ENCODE peak calls at places on chromosomes 2 and 18, in nine cellular contexts. I, Q, E, R, Y, S, Z, M and N are unnamed samples.
A peak's percentile ranks its signal among the peaks of the same experiment; 100 is the strongest.

GRCh38 chr18:76013041-76013440 is 482.0 kb downstream of the ZNF516 start:
- DNase-seq in I (no peak), Q (no peak), E (no peak), R (no peak), Y (no peak), S (no peak), Z (no peak), M (no peak), N (no peak)

GRCh38 chr2:172909454-172909853 is 166.2 kb upstream of the MAP3K20 start:
- DNase-seq in I (no peak), Q (no peak), E (no peak), R (no peak), Y (no peak), S (no peak), Z (no peak), M (no peak), N (no peak)

GRCh38 chr2:120919771-120920437 is 184.2 kb downstream of the GLI2 start:
- DNase-seq in I (no peak), Q (no peak), E (no peak), R (no peak), Y (no peak), S (no peak), Z (no peak), M (no peak), N (peak; percentile 39)

GRCh38 chr2:226211439-226211838 is 588.2 kb downstream of the IRS1 start:
- DNase-seq in I (no peak), Q (peak; percentile 83), E (no peak), R (no peak), Y (no peak), S (no peak), Z (no peak), M (peak; percentile 68), N (peak; percentile 69)

GRCh38 chr18:63578357-63578958 is 8.7 kb upstream of the SERPINB13 start:
- DNase-seq in I (no peak), Q (peak; percentile 33), E (peak; percentile 55), R (no peak), Y (no peak), S (no peak), Z (no peak), M (peak; percentile 53), N (peak; percentile 65)

GRCh38 chr18:44750774-44751173 is 70.1 kb downstream of the SETBP1 start:
- DNase-seq in I (no peak), Q (no peak), E (no peak), R (no peak), Y (no peak), S (no peak), Z (no peak), M (no peak), N (no peak)

GRCh38 chr2:58664523-58665155 is 423.5 kb upstream of the FANCL start:
- DNase-seq in I (no peak), Q (peak; percentile 10), E (no peak), R (no peak), Y (no peak), S (no peak), Z (no peak), M (peak; percentile 24), N (peak; percentile 57)

GRCh38 chr18:73545497-73545896 is 602.1 kb downstream of the FBXO15 start:
- DNase-seq in I (no peak), Q (peak; percentile 21), E (no peak), R (no peak), Y (no peak), S (no peak), Z (no peak), M (no peak), N (peak; percentile 28)

GRCh38 chr2:216700088-216700567 is 4.8 kb upstream of the IGFBP5 start:
- DNase-seq in I (no peak), Q (no peak), E (no peak), R (no peak), Y (no peak), S (no peak), Z (no peak), M (no peak), N (no peak)

GRCh38 chr2:44456946-44457345 is 95.2 kb downstream of the CAMKMT start:
- DNase-seq in I (no peak), Q (no peak), E (no peak), R (no peak), Y (no peak), S (no peak), Z (no peak), M (no peak), N (peak; percentile 3)

GRCh38 chr2:61426267-61426897 is 44.5 kb downstream of the USP34 start:
- DNase-seq in I (peak; percentile 77), Q (peak; percentile 51), E (peak; percentile 90), R (peak; percentile 35), Y (peak; percentile 44), S (peak; percentile 69), Z (no peak), M (peak; percentile 36), N (peak; percentile 67)

GRCh38 chr18:46632401-46633089 is 24.5 kb downstream of the LOXHD1 start:
- DNase-seq in I (no peak), Q (peak; percentile 12), E (no peak), R (no peak), Y (no peak), S (no peak), Z (no peak), M (no peak), N (peak; percentile 95)

GRCh38 chr2:109396338-109397180 is 217.2 kb downstream of the SEPTIN10 start:
- DNase-seq in I (no peak), Q (peak; percentile 69), E (no peak), R (no peak), Y (no peak), S (no peak), Z (no peak), M (peak; percentile 33), N (no peak)

GRCh38 chr2:38454081-38454480 is 77.0 kb upstream of the ATL2 start:
- DNase-seq in I (no peak), Q (no peak), E (no peak), R (no peak), Y (no peak), S (no peak), Z (no peak), M (no peak), N (peak; percentile 90)

GRCh38 chr2:238667008-238667407 is 180.9 kb upstream of the TWIST2 start:
- DNase-seq in I (no peak), Q (no peak), E (no peak), R (no peak), Y (no peak), S (no peak), Z (no peak), M (no peak), N (no peak)

GRCh38 chr2:30234180-30234971 is 3.0 kb downstream of the LBH start:
- DNase-seq in I (peak; percentile 39), Q (peak; percentile 66), E (no peak), R (no peak), Y (no peak), S (no peak), Z (peak; percentile 77), M (peak; percentile 14), N (peak; percentile 94)

GRCh38 chr2:159043710-159044109 is 75.3 kb downstream of the TANC1 start:
- DNase-seq in I (no peak), Q (no peak), E (no peak), R (no peak), Y (no peak), S (no peak), Z (no peak), M (no peak), N (no peak)

GRCh38 chr2:120958623-120959366 is 223.1 kb downstream of the GLI2 start:
- DNase-seq in I (no peak), Q (peak; percentile 18), E (no peak), R (no peak), Y (no peak), S (no peak), Z (no peak), M (no peak), N (peak; percentile 34)

GRCh38 chr2:217445726-217446125 is 557.1 kb downstream of the TNS1 start:
- DNase-seq in I (no peak), Q (no peak), E (no peak), R (no peak), Y (no peak), S (no peak), Z (no peak), M (no peak), N (no peak)

GRCh38 chr2:199985625-199986207 is 30.3 kb downstream of the MAIP1 start:
- DNase-seq in I (peak; percentile 53), Q (peak; percentile 66), E (peak; percentile 93), R (no peak), Y (no peak), S (no peak), Z (no peak), M (peak; percentile 43), N (peak; percentile 86)

GRCh38 chr18:58965291-58965929 is 100.7 kb downstream of the ZNF532 start:
- DNase-seq in I (no peak), Q (no peak), E (no peak), R (no peak), Y (no peak), S (no peak), Z (no peak), M (no peak), N (no peak)

GRCh38 chr2:207182916-207183315 is 17.2 kb upstream of the KLF7 start:
- DNase-seq in I (no peak), Q (no peak), E (no peak), R (no peak), Y (no peak), S (no peak), Z (no peak), M (no peak), N (no peak)

GRCh38 chr2:55115795-55116597 is 65.7 kb upstream of the RTN4 start:
- DNase-seq in I (no peak), Q (peak; percentile 59), E (no peak), R (no peak), Y (no peak), S (no peak), Z (no peak), M (peak; percentile 54), N (peak; percentile 72)

GRCh38 chr2:173652311-173652710 is 297.6 kb downstream of the CDCA7 start:
- DNase-seq in I (no peak), Q (peak; percentile 59), E (no peak), R (no peak), Y (no peak), S (no peak), Z (peak; percentile 62), M (no peak), N (peak; percentile 93)

GRCh38 chr18:1361931-1362330 is 457.3 kb downstream of the ADCYAP1 start:
- DNase-seq in I (no peak), Q (no peak), E (no peak), R (no peak), Y (no peak), S (no peak), Z (no peak), M (no peak), N (peak; percentile 3)

GRCh38 chr2:196277002-196277401 is 105.6 kb upstream of the STK17B start:
- DNase-seq in I (peak; percentile 73), Q (peak; percentile 60), E (peak; percentile 96), R (no peak), Y (peak; percentile 33), S (no peak), Z (no peak), M (peak; percentile 46), N (peak; percentile 55)

GRCh38 chr2:160375037-160375436 is 118.6 kb downstream of the RBMS1 start:
- DNase-seq in I (peak; percentile 6), Q (peak; percentile 24), E (no peak), R (no peak), Y (no peak), S (no peak), Z (no peak), M (no peak), N (no peak)

GRCh38 chr2:27494284-27494943 is 586 bp downstream of the FNDC4 start:
- DNase-seq in I (peak; percentile 7), Q (peak; percentile 50), E (no peak), R (no peak), Y (no peak), S (no peak), Z (no peak), M (peak; percentile 14), N (no peak)

GRCh38 chr2:51990684-51991083 is 958.8 kb upstream of the NRXN1 start:
- DNase-seq in I (no peak), Q (no peak), E (no peak), R (no peak), Y (no peak), S (no peak), Z (no peak), M (no peak), N (no peak)

GRCh38 chr2:240959941-240960308 is 38.5 kb upstream of the SNED1 start:
- DNase-seq in I (no peak), Q (no peak), E (no peak), R (no peak), Y (no peak), S (peak; percentile 36), Z (no peak), M (no peak), N (no peak)

GRCh38 chr2:42102606-42103450 is 55.0 kb downstream of the PKDCC start:
- DNase-seq in I (peak; percentile 57), Q (no peak), E (no peak), R (peak; percentile 11), Y (no peak), S (no peak), Z (no peak), M (no peak), N (no peak)